ENCODE peak calls at places on chromosome 12, in five cellular contexts. S, C, U, K and L are unnamed samples.

GRCh38 chr12:17866802-17867201 is 223.2 kb downstream of the RERGL start:
- DNase-seq in C (no peak), U (no peak), K (no peak), S (no peak), L (no peak)

GRCh38 chr12:126337556-126337955 is 1272.3 kb downstream of the AACS start:
- DNase-seq in C (no peak), U (no peak), S (no peak), K (no peak), L (peak)

GRCh38 chr12:111304642-111305071 is 64.2 kb downstream of the PHETA1 start:
- DNase-seq in U (no peak), S (no peak), K (peak), C (no peak), L (no peak)

GRCh38 chr12:113794774-113795173 is 171.4 kb downstream of the RBM19 start:
- DNase-seq in K (no peak), C (no peak), U (no peak), S (no peak), L (no peak)

GRCh38 chr12:16454481-16454880 is 107.0 kb downstream of the MGST1 start:
- DNase-seq in S (peak), C (no peak), U (no peak), K (no peak), L (no peak)

GRCh38 chr12:2963760-2964292 is 4.6 kb downstream of the TEAD4 start:
- DNase-seq in K (peak), C (no peak), S (no peak), U (no peak), L (no peak)

GRCh38 chr12:55934773-55935172 is 3.8 kb downstream of the DGKA start:
- DNase-seq in K (no peak), U (no peak), C (no peak), S (no peak), L (no peak)

GRCh38 chr12:105487961-105488360 is 157.5 kb downstream of the C12orf75 start:
- DNase-seq in C (no peak), S (no peak), K (no peak), U (no peak), L (no peak)

GRCh38 chr12:90618606-90619005 is 336.4 kb downstream of the CCER1 start:
- DNase-seq in U (no peak), C (no peak), S (peak), K (no peak), L (no peak)

GRCh38 chr12:49529409-49529808 is 9.4 kb upstream of the KCNH3 start:
- DNase-seq in C (no peak), U (no peak), S (no peak), K (no peak), L (no peak)

GRCh38 chr12:113170457-113170856 is 14.8 kb downstream of the DDX54 start:
- DNase-seq in S (no peak), U (no peak), K (no peak), C (no peak), L (no peak)

GRCh38 chr12:108573310-108573709 is 10.9 kb downstream of the ISCU start:
- DNase-seq in S (no peak), U (no peak), C (no peak), K (no peak), L (no peak)

GRCh38 chr12:45695035-45695434 is 34.5 kb upstream of the ARID2 start:
- DNase-seq in U (no peak), S (no peak), C (no peak), K (no peak), L (no peak)

GRCh38 chr12:128388461-128388921 is 121.5 kb downstream of the TMEM132C start:
- DNase-seq in K (no peak), U (no peak), S (no peak), C (no peak), L (no peak)

GRCh38 chr12:129675947-129676346 is 227.9 kb downstream of the TMEM132D start:
- DNase-seq in S (no peak), U (no peak), C (no peak), K (no peak), L (no peak)

GRCh38 chr12:76030378-76031080 is 1.0 kb downstream of the PHLDA1 start:
- DNase-seq in C (peak), S (no peak), U (no peak), K (peak), L (no peak)

GRCh38 chr12:52139579-52140062 is 52.2 kb downstream of the KRT80 start:
- DNase-seq in K (peak), S (no peak), C (no peak), U (no peak), L (no peak)

GRCh38 chr12:104286538-104287482 is 16.7 kb upstream of the EID3 start:
- DNase-seq in U (peak), C (peak), K (peak), S (peak), L (peak)

GRCh38 chr12:94140556-94140955 is 7.8 kb upstream of the PLXNC1 start:
- DNase-seq in K (peak), C (no peak), U (no peak), S (no peak), L (no peak)

GRCh38 chr12:27163048-27163715 is 80.8 kb upstream of the C12orf71 start:
- DNase-seq in S (peak), C (no peak), K (peak), U (no peak), L (no peak)

GRCh38 chr12:106291342-106291741 is 11.2 kb upstream of the TCP11L2 start:
- DNase-seq in C (no peak), K (no peak), U (no peak), S (no peak), L (no peak)

GRCh38 chr12:116196752-116197718 is 80.5 kb downstream of the MED13L start:
- DNase-seq in C (no peak), K (no peak), U (no peak), S (no peak), L (no peak)

GRCh38 chr12:45732250-45732649 is 2.7 kb downstream of the ARID2 start:
- DNase-seq in S (peak), C (no peak), K (no peak), U (no peak), L (no peak)

GRCh38 chr12:108685469-108686247 is 45.7 kb downstream of the CORO1C start:
- DNase-seq in S (no peak), C (no peak), U (no peak), K (no peak), L (no peak)

GRCh38 chr12:111150476-111150875 is 218.4 kb downstream of the PHETA1 start:
- DNase-seq in K (no peak), C (no peak), S (no peak), U (no peak), L (no peak)

GRCh38 chr12:131981388-131981787 is 31.6 kb downstream of the EP400 start:
- DNase-seq in C (no peak), K (no peak), U (no peak), S (no peak), L (no peak)

GRCh38 chr12:80353254-80353653 is 90.8 kb upstream of the PTPRQ start:
- DNase-seq in S (peak), U (peak), C (no peak), K (no peak), L (peak)

GRCh38 chr12:105705765-105706164 is 375.3 kb downstream of the C12orf75 start:
- DNase-seq in U (no peak), C (no peak), K (peak), S (peak), L (peak)

GRCh38 chr12:128026696-128027574 is 240.0 kb upstream of the TMEM132C start:
- DNase-seq in U (no peak), C (no peak), S (no peak), K (no peak), L (no peak)

GRCh38 chr12:13816394-13816793 is 165.0 kb downstream of the GRIN2B start:
- DNase-seq in S (peak), C (no peak), K (no peak), U (no peak), L (no peak)

GRCh38 chr12:111756681-111757080 is 10.1 kb upstream of the ALDH2 start:
- DNase-seq in U (no peak), K (no peak), C (no peak), S (no peak), L (no peak)

GRCh38 chr12:94779520-94779919 is 129.2 kb upstream of the TMCC3 start:
- DNase-seq in K (no peak), U (peak), S (no peak), C (no peak), L (no peak)

GRCh38 chr12:132040906-132041606 is 91.3 kb downstream of the EP400 start:
- DNase-seq in C (no peak), U (no peak), K (no peak), S (no peak), L (no peak)

GRCh38 chr12:132433641-132434395 is 56.1 kb upstream of the FBRSL1 start:
- DNase-seq in C (no peak), S (no peak), U (no peak), K (no peak), L (no peak)

GRCh38 chr12:9795945-9796344 is 31.3 kb upstream of the KLRF1 start:
- DNase-seq in K (no peak), C (no peak), U (no peak), S (no peak), L (no peak)

GRCh38 chr12:110906088-110906487 is 14.3 kb downstream of the MYL2 start:
- DNase-seq in S (no peak), U (no peak), K (no peak), C (no peak), L (no peak)

GRCh38 chr12:24252580-24252979 is 303.1 kb upstream of the SOX5 start:
- DNase-seq in S (no peak), C (no peak), U (no peak), K (no peak), L (no peak)

DNA sequence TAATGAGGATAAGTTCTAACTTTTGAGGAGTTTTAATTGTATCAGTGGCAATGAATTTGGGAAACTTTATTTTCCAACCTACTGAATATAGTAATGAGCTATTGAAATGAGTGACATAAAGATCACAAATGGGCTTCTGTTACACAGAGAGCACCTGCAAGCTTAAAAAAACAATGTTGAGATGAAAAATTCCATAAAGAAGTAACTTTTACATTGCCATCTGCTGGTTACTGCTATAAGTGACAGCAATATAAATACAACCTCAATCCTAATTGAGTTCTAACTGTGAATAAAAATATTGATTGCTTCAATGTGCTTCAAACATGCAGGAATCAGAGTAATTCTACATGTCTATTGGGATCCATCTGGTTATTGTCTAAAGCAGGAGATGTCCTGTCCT is 14.2 kb downstream of the WIF1 start:
- DNase-seq in U (no peak), C (no peak), K (no peak), S (no peak), L (no peak)
- TF ChIP-seq CTCF in U (peak), C (peak), K (no peak), S (peak), L (peak)

GRCh38 chr12:123761841-123762714 is at the start of gene DNAH10:
- DNase-seq in S (no peak), K (peak), C (no peak), U (no peak), L (no peak)
- TF ChIP-seq CTCF in S (peak), K (no peak), C (no peak), U (peak), L (peak)

GRCh38 chr12:68067762-68068376 is 78.6 kb downstream of the IFNG-AS1 start:
- DNase-seq in C (no peak), K (no peak), U (no peak), S (no peak), L (no peak)
- TF ChIP-seq CTCF in C (no peak), K (peak), U (no peak), S (peak), L (peak)

DNA sequence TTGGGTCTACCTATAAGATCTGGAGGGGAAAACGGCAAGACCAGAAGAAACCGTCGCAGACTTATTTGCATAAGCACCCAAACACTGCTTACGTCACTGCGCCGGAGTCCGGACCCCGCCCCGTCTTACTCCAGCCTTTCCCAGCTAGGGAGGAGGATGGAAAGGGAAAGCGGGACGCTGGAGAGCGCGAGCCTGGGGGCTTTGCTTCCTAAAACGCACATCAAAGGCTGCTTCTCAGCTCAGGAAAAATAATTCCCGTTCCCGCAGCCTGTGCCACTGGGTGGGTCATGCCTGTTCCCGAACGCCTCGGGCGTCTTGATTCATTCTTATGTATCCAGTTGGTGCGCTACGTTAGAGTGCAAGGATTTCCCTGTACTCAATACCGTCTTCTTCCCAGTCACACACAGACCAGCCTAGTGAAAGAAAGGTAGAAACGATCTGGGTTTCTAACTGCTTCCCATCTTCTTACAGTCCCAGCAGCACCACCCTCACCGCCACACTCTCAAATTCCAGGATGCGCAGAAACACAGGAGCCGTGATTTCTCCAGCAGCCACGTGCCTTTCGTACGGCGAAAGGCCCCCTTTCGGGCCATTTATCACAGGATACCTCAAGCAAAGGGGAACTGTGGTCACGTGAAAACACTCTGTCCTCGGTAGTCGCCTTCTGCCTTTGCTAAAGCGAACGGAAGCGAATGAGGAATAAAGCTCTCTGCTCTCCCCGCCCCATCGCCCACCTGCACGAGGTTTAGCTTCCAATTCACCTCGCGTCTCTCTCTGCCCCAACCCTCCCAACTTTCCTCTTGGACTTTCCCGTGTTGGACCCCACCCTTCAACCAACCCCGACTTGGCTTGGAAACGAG is 1.0 kb downstream of the SLC6A15 start:
- DNase-seq in K (peak), S (peak), C (no peak), U (no peak), L (peak)
- TF ChIP-seq CTCF in K (no peak), S (no peak), C (no peak), U (no peak), L (no peak)

DNA sequence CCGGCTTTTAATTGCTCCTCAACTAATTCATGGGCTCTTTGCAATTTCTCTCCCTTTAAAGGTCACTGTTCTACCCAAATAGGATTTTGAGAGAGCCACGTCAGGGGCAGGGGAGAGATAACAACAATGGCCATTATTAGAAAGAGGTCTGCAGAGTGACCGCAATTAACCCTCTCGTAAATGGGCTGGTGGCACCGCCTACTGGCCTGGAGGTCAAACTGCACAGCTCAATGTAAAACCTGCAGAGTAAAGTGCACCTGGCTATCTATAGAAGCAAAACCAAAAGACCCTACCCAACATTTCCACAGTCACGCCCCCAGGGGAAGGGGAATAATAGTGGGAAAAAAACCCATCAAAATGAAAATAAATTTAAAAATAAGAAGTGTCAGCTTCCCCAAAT is 21.6 kb upstream of the CLEC4E start:
- DNase-seq in K (peak), S (no peak), C (no peak), U (no peak), L (no peak)
- TF ChIP-seq CTCF in K (peak), S (peak), C (no peak), U (no peak), L (no peak)

DNA sequence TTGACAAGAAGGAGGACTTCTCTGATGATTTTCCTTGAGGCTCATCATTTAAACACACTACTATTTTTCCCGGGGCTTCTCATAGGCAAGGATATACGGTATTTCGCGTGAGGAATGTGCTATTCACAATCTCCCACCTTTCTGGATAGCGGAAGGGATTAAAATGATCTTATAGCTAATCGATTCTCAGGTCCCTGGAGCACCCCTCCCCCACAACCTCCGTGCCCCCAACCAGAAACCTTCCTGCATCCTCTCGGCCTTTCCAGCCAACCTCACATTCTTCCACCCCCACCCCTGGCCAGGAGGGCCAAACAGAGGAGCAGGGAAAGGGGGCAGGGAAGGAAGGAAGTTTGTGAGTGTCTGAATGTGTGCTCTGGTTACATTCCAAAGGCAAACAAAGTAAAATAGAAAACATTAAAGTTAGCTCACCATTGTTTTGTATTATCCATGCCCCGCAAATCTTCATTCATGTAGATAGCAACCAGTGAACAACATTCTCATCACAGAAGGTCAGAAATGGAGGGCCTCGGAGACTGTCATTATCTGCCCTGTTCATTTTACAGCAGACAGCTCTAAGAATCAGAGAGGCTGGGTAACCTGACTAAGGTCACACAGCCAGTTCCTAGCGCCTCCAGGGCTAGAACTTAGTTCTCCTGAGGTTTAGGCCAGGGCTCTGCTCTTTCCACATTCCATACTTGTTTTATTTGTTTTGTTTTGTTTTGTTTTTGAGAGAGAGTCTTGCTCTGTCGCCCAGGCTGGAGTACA is 138.5 kb upstream of the CCND2 start:
- DNase-seq in C (no peak), K (peak), S (no peak), U (no peak), L (no peak)
- TF ChIP-seq CTCF in C (no peak), K (no peak), S (no peak), U (no peak), L (no peak)

GRCh38 chr12:29521951-29522350 is 24.5 kb upstream of the OVCH1 start:
- DNase-seq in C (no peak), U (no peak), S (peak), K (no peak), L (no peak)

GRCh38 chr12:29518407-29518806 is 20.9 kb upstream of the OVCH1 start:
- DNase-seq in K (no peak), U (no peak), S (no peak), C (no peak), L (no peak)

GRCh38 chr12:29516431-29516875 is 19.0 kb upstream of the OVCH1 start:
- DNase-seq in C (no peak), U (no peak), S (peak), K (no peak), L (peak)

GRCh38 chr12:29519585-29520182 is 22.2 kb upstream of the OVCH1 start:
- DNase-seq in S (peak), K (no peak), U (no peak), C (no peak), L (peak)

GRCh38 chr12:29517265-29517664 is 19.8 kb upstream of the OVCH1 start:
- DNase-seq in K (no peak), U (no peak), S (no peak), C (no peak), L (no peak)
- TF ChIP-seq CTCF in K (no peak), U (no peak), S (no peak), C (no peak), L (no peak)

DNA sequence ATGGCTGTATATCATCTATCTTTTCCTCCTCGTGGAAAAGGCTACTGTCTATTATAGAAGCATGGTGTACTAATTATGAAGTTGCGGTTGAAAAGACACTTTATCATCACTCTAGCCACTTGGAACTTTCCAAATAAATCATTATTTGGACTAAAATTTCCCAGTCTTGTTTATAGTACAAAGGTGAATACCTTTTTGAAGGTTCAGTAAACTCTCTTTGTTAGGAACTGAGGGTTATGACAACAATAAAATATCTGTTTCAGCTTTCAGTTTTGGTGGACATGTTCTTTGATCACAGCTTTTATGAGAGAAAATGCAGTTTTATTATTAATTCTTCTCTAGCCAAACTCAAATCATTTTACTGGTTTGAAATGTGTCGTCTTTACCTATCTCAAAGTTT is 216.7 kb downstream of the FBXL14 start:
- DNase-seq in K (no peak), C (no peak), S (no peak), U (no peak), L (no peak)
- TF ChIP-seq CTCF in K (no peak), C (no peak), S (no peak), U (no peak), L (no peak)

DNA sequence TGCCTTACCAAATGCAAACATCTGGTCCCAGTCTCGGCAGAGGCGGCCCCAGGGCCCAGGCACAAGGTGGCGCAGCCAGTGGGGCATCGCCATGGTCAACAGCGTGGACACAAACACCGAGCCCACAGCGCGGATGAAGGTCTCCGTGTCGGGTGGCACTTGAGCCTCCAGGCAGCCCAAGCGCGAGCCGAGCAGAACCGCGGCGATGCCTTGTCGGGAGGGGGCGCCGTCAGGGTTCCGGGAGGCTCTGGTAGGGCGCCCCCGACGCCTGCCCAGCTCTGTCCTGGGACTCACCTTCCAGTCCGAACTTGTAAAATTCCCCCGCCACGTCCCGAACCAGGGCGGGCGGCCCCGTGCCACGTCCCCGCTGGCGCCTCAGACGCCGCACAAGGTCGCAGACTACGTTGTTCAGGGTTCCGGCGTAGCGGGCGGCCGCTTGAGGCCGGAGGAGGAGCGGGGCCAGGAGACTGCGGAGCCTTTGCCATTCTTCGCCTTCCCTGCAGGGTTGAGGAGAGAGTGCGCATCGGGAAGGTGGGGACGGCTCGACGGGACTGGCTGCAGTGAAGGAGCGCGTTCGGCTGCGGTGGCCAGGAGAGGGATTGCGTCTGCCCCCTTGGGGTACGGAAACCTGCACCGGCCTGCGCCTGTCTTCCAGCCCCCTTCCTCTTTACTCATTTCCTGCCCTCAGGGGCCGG is 1.7 kb downstream of the CYP27B1 start:
- DNase-seq in S (peak), K (peak), U (no peak), C (no peak), L (no peak)
- TF ChIP-seq CTCF in S (peak), K (no peak), U (peak), C (peak), L (peak)